ENCODE peak calls at places on chromosomes 7 and 10, in four cellular contexts. W is AML-193, J is heart right ventricle, F is NCI-H345. U is an unnamed sample.

GRCh38 chr7:108002726-108003590 is at the start of gene LAMB1:
- DNase-seq in W (no peak), J (peak), F (peak), U (peak)

GRCh38 chr10:62972103-62972502 is 155.9 kb upstream of the EGR2 start:
- DNase-seq in F (no peak), J (no peak), W (no peak), U (no peak)

GRCh38 chr7:120407015-120407414 is 134.0 kb downstream of the KCND2 start:
- DNase-seq in W (no peak), F (no peak), J (no peak), U (no peak)

GRCh38 chr7:57685418-57685817 is 235.4 kb downstream of the ZNF716 start:
- DNase-seq in J (no peak), F (no peak), W (no peak), U (no peak)

GRCh38 chr10:133324198-133324792 is 12.4 kb downstream of the CALY start:
- DNase-seq in W (no peak), J (peak), F (peak), U (peak)

GRCh38 chr7:1562611-1563051 is 6.6 kb upstream of the TMEM184A start:
- DNase-seq in F (no peak), W (no peak), J (no peak), U (peak)

GRCh38 chr10:128579280-128579679 is 453.1 kb upstream of the MKI67 start:
- DNase-seq in W (no peak), F (no peak), J (no peak), U (no peak)

GRCh38 chr7:73706122-73707044 is 13.1 kb downstream of the STX1A start:
- DNase-seq in F (no peak), J (no peak), W (no peak), U (no peak)

GRCh38 chr7:157529768-157530560 is 193.2 kb downstream of the DNAJB6 start:
- DNase-seq in W (no peak), F (no peak), J (no peak), U (no peak)

GRCh38 chr7:30750010-30750409 is 1.9 kb upstream of the INMT start:
- DNase-seq in W (no peak), J (no peak), F (no peak), U (no peak)

GRCh38 chr7:110065112-110065511 is 1025.8 kb upstream of the LRRN3 start:
- DNase-seq in F (peak), J (no peak), W (no peak), U (no peak)

GRCh38 chr7:36084485-36085091 is 68.5 kb upstream of the EEPD1 start:
- DNase-seq in J (peak), W (no peak), F (peak), U (peak)

GRCh38 chr10:62390497-62391176 is 16.5 kb downstream of the ZNF365 start:
- DNase-seq in W (no peak), F (no peak), J (no peak), U (no peak)

GRCh38 chr10:77486511-77486910 is 151.1 kb downstream of the KCNMA1 start:
- DNase-seq in W (no peak), F (no peak), J (no peak), U (no peak)

GRCh38 chr10:125012851-125013528 is 71.1 kb downstream of the ZRANB1 start:
- DNase-seq in W (no peak), J (no peak), F (no peak), U (no peak)

GRCh38 chr7:134888141-134888740 is 98.1 kb upstream of the AGBL3 start:
- DNase-seq in F (peak), J (no peak), W (no peak), U (peak)

GRCh38 chr10:100436255-100436654 is 26.6 kb upstream of the WNT8B start:
- DNase-seq in W (no peak), F (no peak), J (no peak), U (no peak)

GRCh38 chr7:111357691-111358090 is 204.6 kb downstream of the IMMP2L start:
- DNase-seq in F (no peak), J (no peak), W (no peak), U (no peak)

U was measured in islet precursor cell.